ENCODE peak calls at places on chromosomes 12 and 14, in six cellular contexts. R, H, V, X, N and G are unnamed samples.

GRCh38 chr12:104733717-104734175 is 224.3 kb downstream of the SLC41A2 start:
- DNase-seq in V (no peak), H (no peak), X (no peak), R (no peak), N (no peak), G (no peak)

GRCh38 chr14:41899416-41899815 is 292.7 kb downstream of the LRFN5 start:
- DNase-seq in R (no peak), N (no peak), X (no peak), V (no peak), H (no peak), G (no peak)

GRCh38 chr12:96219700-96220206 is 25.6 kb downstream of the ELK3 start:
- DNase-seq in H (no peak), X (no peak), N (peak; percentile 99), R (no peak), V (no peak), G (no peak)

GRCh38 chr12:46786774-46787173 is 39.0 kb downstream of the SLC38A4 start:
- DNase-seq in H (no peak), N (no peak), V (no peak), R (no peak), X (no peak), G (no peak)

GRCh38 chr12:126883737-126884136 is 1383.2 kb upstream of the TMEM132C start:
- DNase-seq in V (no peak), N (no peak), H (no peak), R (no peak), X (no peak), G (no peak)

GRCh38 chr12:65699251-65699650 is 125.0 kb upstream of the HMGA2 start:
- DNase-seq in X (no peak), V (no peak), R (no peak), N (peak; percentile 43), H (no peak), G (no peak)

GRCh38 chr12:6280053-6280469 is 30.4 kb upstream of the PLEKHG6 start:
- DNase-seq in X (no peak), N (peak; percentile 95), H (no peak), R (no peak), V (no peak), G (no peak)

GRCh38 chr12:64265839-64266238 is 43.7 kb upstream of the KICS2 start:
- DNase-seq in H (no peak), X (no peak), V (no peak), R (no peak), N (no peak), G (no peak)

GRCh38 chr14:103628221-103628683 is 759 bp upstream of the KLC1 start:
- DNase-seq in V (peak; percentile 72), X (peak; percentile 57), H (peak; percentile 77), R (peak; percentile 70), N (peak; percentile 91), G (peak; percentile 29)

GRCh38 chr12:90253674-90254181 is 545.1 kb upstream of the ATP2B1 start:
- DNase-seq in H (no peak), R (peak; percentile 46), X (peak; percentile 29), V (no peak), N (peak; percentile 95), G (peak; percentile 16)

GRCh38 chr14:102094101-102094500 is 7.3 kb upstream of the HSP90AA1 start:
- DNase-seq in V (no peak), R (no peak), X (no peak), H (no peak), N (no peak), G (no peak)

GRCh38 chr12:101880769-101881168 is 3.4 kb downstream of the DRAM1 start:
- DNase-seq in R (no peak), N (no peak), H (no peak), X (no peak), V (no peak), G (no peak)

GRCh38 chr12:75974323-75975273 is 57.0 kb downstream of the PHLDA1 start:
- DNase-seq in V (no peak), H (no peak), N (no peak), R (no peak), X (no peak), G (no peak)

GRCh38 chr12:68971404-68971803 is 38.4 kb upstream of the CPM start:
- DNase-seq in R (no peak), H (no peak), N (peak; percentile 81), V (no peak), X (no peak), G (no peak)

GRCh38 chr14:70655110-70655826 is 13.6 kb downstream of the TTC9 start:
- DNase-seq in V (no peak), H (no peak), R (no peak), N (peak; percentile 59), X (no peak), G (no peak)

GRCh38 chr12:92927055-92927435 is 2.0 kb downstream of the EEA1 start:
- DNase-seq in R (peak; percentile 22), X (no peak), H (no peak), N (peak; percentile 63), V (no peak), G (peak; percentile 13)